ENCODE peak calls at places on chromosomes 11 and 22, in ten cellular contexts. B is IMR-90, Y is A549, I is heart right ventricle, H is ovary, V is mucosa of descending colon, T is sigmoid colon, G is Peyer's patch, O is HepG2, M is spleen. Q is an unnamed sample.
A peak's percentile ranks its signal among the peaks of the same experiment; 100 is the strongest.

GRCh38 chr11:48082771-48083170 is 102.4 kb downstream of the PTPRJ start:
- DNase-seq in O (no peak), V (no peak), M (no peak), Y (no peak), T (no peak), I (no peak), G (no peak), B (no peak), H (no peak), Q (no peak)

GRCh38 chr11:122162095-122162494 is 46.1 kb upstream of the BLID start:
- DNase-seq in I (no peak), B (no peak), G (no peak), Y (no peak), O (no peak), M (no peak), V (no peak), T (no peak), H (no peak), Q (no peak)

GRCh38 chr22:18034076-18034475 is 9.7 kb upstream of the MICAL3 start:
- DNase-seq in Y (no peak), I (no peak), G (no peak), T (no peak), H (no peak), V (no peak), B (no peak), O (no peak), M (no peak), Q (no peak)

GRCh38 chr22:28837640-28838039 is 37.3 kb upstream of the XBP1 start:
- DNase-seq in T (no peak), V (no peak), O (no peak), G (no peak), H (no peak), B (no peak), M (peak; percentile 31), I (no peak), Y (no peak), Q (no peak)

GRCh38 chr11:124811423-124812125 is 11.4 kb upstream of the MSANTD2 start:
- DNase-seq in T (no peak), M (no peak), B (no peak), O (no peak), H (no peak), G (no peak), V (no peak), I (no peak), Y (no peak), Q (no peak)

GRCh38 chr22:29002603-29003002 is 59.0 kb downstream of the C22orf31 start:
- DNase-seq in M (no peak), I (no peak), B (no peak), H (no peak), G (no peak), Y (no peak), O (no peak), T (no peak), V (no peak), Q (no peak)

GRCh38 chr11:55806248-55806647 is 4.9 kb upstream of the OR5L1 start:
- DNase-seq in B (no peak), I (no peak), H (no peak), G (no peak), O (no peak), Y (no peak), M (no peak), V (no peak), T (no peak), Q (no peak)

GRCh38 chr11:12245549-12245986 is 131.8 kb upstream of the PARVA start:
- DNase-seq in O (no peak), I (no peak), B (peak; percentile 25), G (no peak), Y (no peak), M (no peak), H (no peak), V (no peak), T (no peak), Q (no peak)

GRCh38 chr11:19594326-19594725 is 118.3 kb upstream of the NAV2 start:
- DNase-seq in Y (no peak), O (no peak), T (no peak), H (no peak), B (peak; percentile 50), V (no peak), G (no peak), M (no peak), I (no peak), Q (no peak)

GRCh38 chr11:37502202-37502601 is 904.2 kb upstream of the RAG2 start:
- DNase-seq in M (no peak), H (no peak), O (no peak), V (no peak), B (peak; percentile 53), G (no peak), Y (no peak), I (no peak), T (no peak), Q (no peak)

GRCh38 chr11:67118059-67118766 is 850 bp upstream of the KDM2A start:
- DNase-seq in I (peak; percentile 62), T (peak; percentile 75), H (peak; percentile 58), B (no peak), V (peak; percentile 75), O (no peak), M (peak; percentile 92), Y (peak; percentile 38), G (no peak), Q (peak; percentile 65)

GRCh38 chr11:72832301-72833082 is 18.3 kb downstream of the ATG16L2 start:
- DNase-seq in V (no peak), O (no peak), Y (no peak), H (no peak), M (no peak), T (no peak), G (no peak), I (no peak), B (no peak), Q (no peak)
- H3K4me1 ChIP-seq in V (peaks cover 8% of the 10 kb centered on the region), O (peaks cover 18% of the 10 kb centered on the region), Y (peaks cover 4% of the 10 kb centered on the region), H (peaks cover 35% of the 10 kb centered on the region), M (peaks cover 95% of the 10 kb centered on the region), T (peaks cover 19% of the 10 kb centered on the region), G (peaks cover 23% of the 10 kb centered on the region), I (peaks cover 77% of the 10 kb centered on the region), B (peaks cover 9% of the 10 kb centered on the region), Q (peaks cover 9% of the 10 kb centered on the region)

DNA sequence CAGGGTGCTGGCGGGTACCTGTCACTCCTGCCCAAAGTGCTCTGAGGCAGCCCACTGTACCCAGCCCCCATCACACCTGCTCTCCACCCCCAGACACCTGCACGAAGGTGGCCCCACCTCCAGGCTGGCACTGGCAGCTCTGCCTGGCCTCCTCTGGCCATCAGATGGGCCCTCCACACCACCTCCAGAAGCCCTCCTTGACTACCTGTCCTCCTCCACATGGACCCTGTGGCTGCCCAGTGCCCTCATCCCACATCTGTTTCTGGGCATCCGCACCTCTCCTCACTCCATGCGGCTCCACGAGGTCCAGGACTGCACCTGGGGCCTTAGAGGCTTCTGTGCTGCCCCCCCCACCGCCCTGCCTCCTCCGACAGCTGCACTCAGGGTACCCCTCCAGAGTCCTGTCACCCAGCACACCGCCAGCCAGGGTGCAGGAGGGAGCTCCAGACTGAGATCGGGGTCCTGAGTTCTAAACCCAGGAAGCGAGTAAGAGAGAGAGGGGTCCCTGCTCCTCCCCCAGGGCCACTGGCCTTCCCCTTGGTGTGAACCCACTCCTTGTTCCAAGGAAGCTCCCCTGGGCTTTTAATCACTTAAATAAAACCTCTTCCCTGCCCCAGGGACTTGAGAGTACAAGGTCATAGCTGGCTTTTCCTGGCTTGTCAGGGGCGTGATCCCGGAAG is 1.7 kb downstream of the CTSD start:
- DNase-seq in B (no peak), I (no peak), O (no peak), G (no peak), Y (no peak), M (peak; percentile 81), T (no peak), V (peak; percentile 49), H (no peak), Q (no peak)
- H3K4me3 ChIP-seq in B (no peak overlapping the region), I (peak overlapping the region; percentile 100), O (peak overlapping the region; percentile 85), G (peak overlapping the region; percentile 83), Y (peak overlapping the region; percentile 100), M (peak overlapping the region; percentile 88), T (peak overlapping the region; percentile 89), V (no peak overlapping the region), H (no peak overlapping the region), Q (no peak overlapping the region)

DNA sequence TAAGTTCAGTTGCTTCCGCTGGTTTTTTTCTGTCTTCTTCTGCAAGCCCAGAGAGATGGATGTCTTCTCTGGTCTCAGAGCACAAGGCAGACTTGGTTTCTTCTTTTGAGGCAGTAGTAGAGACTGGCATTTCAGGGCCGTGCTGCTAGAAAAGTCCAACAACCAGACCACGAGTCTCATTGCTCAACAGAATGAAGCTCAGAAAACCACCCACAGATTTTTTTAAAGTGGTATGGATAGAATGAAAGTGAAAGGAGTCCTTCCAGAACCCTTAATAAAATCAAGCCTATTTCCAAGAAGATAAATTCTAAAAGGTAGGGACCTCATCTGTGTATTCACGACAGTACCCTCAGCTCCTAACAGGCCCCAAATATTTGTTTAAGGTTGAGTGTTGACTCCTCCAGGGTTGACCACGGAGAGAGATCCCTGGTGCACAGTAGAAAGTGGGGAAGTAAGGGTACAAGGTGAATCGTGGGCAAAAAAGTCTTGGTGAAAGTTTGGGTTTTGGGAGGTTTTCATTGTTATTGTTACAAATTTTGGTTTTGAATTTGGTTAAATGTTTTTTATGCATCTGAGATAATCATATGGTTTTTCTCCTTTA is 43.6 kb upstream of the DDX6 start:
- DNase-seq in G (no peak), I (no peak), T (no peak), Y (no peak), M (no peak), O (no peak), V (no peak), B (peak; percentile 23), H (no peak), Q (no peak)
- TF ChIP-seq CTCF in G (no peak), I (no peak), T (no peak), Y (no peak), M (no peak), O (no peak), V (no peak), B (no peak), H (no peak), Q (no peak)

GRCh38 chr11:96260526-96260925 is 82.5 kb downstream of the MAML2 start:
- DNase-seq in O (no peak), M (no peak), G (no peak), T (no peak), V (no peak), I (no peak), B (peak; percentile 39), Y (no peak), H (no peak), Q (no peak)

GRCh38 chr11:96264364-96264763 is 78.6 kb downstream of the MAML2 start:
- DNase-seq in O (no peak), V (no peak), Y (no peak), I (no peak), M (no peak), G (no peak), H (no peak), B (no peak), T (no peak), Q (no peak)

GRCh38 chr11:96265972-96266371 is 77.0 kb downstream of the MAML2 start:
- DNase-seq in B (no peak), Y (no peak), G (no peak), M (no peak), T (no peak), I (no peak), O (no peak), V (no peak), H (no peak), Q (no peak)

GRCh38 chr11:96265236-96265737 is 77.7 kb downstream of the MAML2 start:
- DNase-seq in Y (no peak), H (no peak), I (no peak), V (no peak), G (no peak), M (no peak), O (no peak), B (no peak), T (no peak), Q (no peak)

DNA sequence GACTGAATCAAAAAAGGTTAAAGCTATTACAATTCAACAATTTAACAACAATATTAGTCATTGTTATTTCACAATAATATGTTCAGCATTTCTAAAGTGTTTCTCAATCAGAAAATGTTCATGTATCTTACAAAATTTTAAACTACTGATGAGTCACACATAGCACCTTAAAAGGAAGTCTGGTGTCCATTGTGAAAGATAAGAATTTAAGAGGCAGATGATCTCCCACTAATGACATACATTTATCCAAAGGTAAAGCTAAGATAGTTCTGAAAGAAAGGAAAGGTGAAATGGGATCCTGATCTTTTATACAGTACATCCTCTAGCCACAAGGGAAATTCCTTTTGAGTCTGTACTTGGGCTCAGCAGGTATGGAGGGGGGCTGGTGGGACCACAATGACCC is 79.6 kb downstream of the MAML2 start:
- DNase-seq in T (no peak), H (no peak), Y (peak; percentile 8), V (no peak), I (no peak), M (no peak), G (no peak), O (peak; percentile 14), B (peak; percentile 89), Q (no peak)
- H3K4me1 ChIP-seq in T (peaks cover 27% of the 10 kb centered on the region), H (peaks cover 19% of the 10 kb centered on the region), Y (peaks cover 38% of the 10 kb centered on the region), V (peaks cover 32% of the 10 kb centered on the region), I (peaks cover 51% of the 10 kb centered on the region), M (peaks cover 93% of the 10 kb centered on the region), G (peaks cover 18% of the 10 kb centered on the region), O (peaks cover 31% of the 10 kb centered on the region), B (peaks cover 27% of the 10 kb centered on the region), Q (peaks cover 23% of the 10 kb centered on the region)